ENCODE peak calls at places on chromosomes 13 and 19, in ten cellular contexts. C, O, A, S, F, D, L, H, B and K are unnamed samples.

GRCh38 chr19:42422576-42423461 is 4.4 kb downstream of the LIPE start:
- DNase-seq in C (peak), O (peak), A (no peak), S (peak), F (no peak), D (no peak), L (no peak), H (no peak), B (no peak), K (no peak)

GRCh38 chr19:408441-409005 is 424 bp downstream of the C2CD4C start:
- DNase-seq in C (no peak), O (peak), A (peak), S (peak), F (no peak), D (no peak), L (no peak), H (peak), B (no peak), K (no peak)

GRCh38 chr13:72952529-72953141 is 106.2 kb upstream of the KLF5 start:
- DNase-seq in C (no peak), O (peak), A (no peak), S (no peak), F (no peak), D (no peak), L (no peak), H (no peak), B (no peak), K (peak)

GRCh38 chr13:112267650-112268049 is 108.5 kb upstream of the SPACA7 start:
- DNase-seq in C (no peak), O (no peak), A (no peak), S (no peak), F (no peak), D (no peak), L (no peak), H (no peak), B (no peak), K (no peak)

GRCh38 chr13:109744512-109745051 is 41.8 kb downstream of the IRS2 start:
- DNase-seq in C (no peak), O (peak), A (peak), S (peak), F (no peak), D (no peak), L (no peak), H (no peak), B (no peak), K (no peak)

GRCh38 chr13:34459856-34460255 is 482.2 kb upstream of the NBEA start:
- DNase-seq in C (no peak), O (no peak), A (no peak), S (no peak), F (no peak), D (no peak), L (no peak), H (no peak), B (no peak), K (no peak)

GRCh38 chr13:31545616-31546015 is 193.7 kb upstream of the RXFP2 start:
- DNase-seq in C (no peak), O (no peak), A (no peak), S (no peak), F (no peak), D (peak), L (no peak), H (no peak), B (no peak), K (no peak)

GRCh38 chr13:75145926-75146325 is 336.0 kb downstream of the TBC1D4 start:
- DNase-seq in C (no peak), O (no peak), A (no peak), S (no peak), F (no peak), D (peak), L (no peak), H (no peak), B (no peak), K (no peak)

GRCh38 chr19:49894879-49895565 is 1.7 kb downstream of the IL4I1 start:
- DNase-seq in C (no peak), O (no peak), A (no peak), S (no peak), F (no peak), D (no peak), L (no peak), H (no peak), B (no peak), K (no peak)

GRCh38 chr19:58560007-58560887 is 1.8 kb upstream of the UBE2M start:
- DNase-seq in C (no peak), O (no peak), A (no peak), S (no peak), F (no peak), D (no peak), L (no peak), H (no peak), B (no peak), K (no peak)

GRCh38 chr13:73754727-73755292 is 379.4 kb downstream of the KLF12 start:
- DNase-seq in C (no peak), O (no peak), A (no peak), S (peak), F (no peak), D (peak), L (peak), H (no peak), B (no peak), K (peak)

GRCh38 chr13:48155850-48156249 is 60.9 kb upstream of the MED4 start:
- DNase-seq in C (peak), O (no peak), A (no peak), S (no peak), F (no peak), D (peak), L (peak), H (no peak), B (no peak), K (peak)

GRCh38 chr13:113364933-113365371 is 1.0 kb upstream of the GRTP1 start:
- DNase-seq in C (no peak), O (no peak), A (no peak), S (peak), F (no peak), D (no peak), L (no peak), H (no peak), B (no peak), K (no peak)

GRCh38 chr19:10074153-10074552 is 12.0 kb upstream of the SHFL start:
- DNase-seq in C (peak), O (no peak), A (no peak), S (no peak), F (no peak), D (no peak), L (no peak), H (no peak), B (no peak), K (no peak)

GRCh38 chr19:29543381-29543780 is 17.6 kb downstream of the VSTM2B start:
- DNase-seq in C (no peak), O (no peak), A (no peak), S (no peak), F (no peak), D (no peak), L (no peak), H (peak), B (no peak), K (no peak)

GRCh38 chr13:74886496-74886895 is 595.5 kb downstream of the TBC1D4 start:
- DNase-seq in C (no peak), O (no peak), A (no peak), S (no peak), F (no peak), D (peak), L (no peak), H (no peak), B (no peak), K (no peak)

GRCh38 chr13:112444001-112444311 is 67.8 kb downstream of the SPACA7 start:
- DNase-seq in C (no peak), O (peak), A (peak), S (peak), F (peak), D (peak), L (no peak), H (no peak), B (no peak), K (no peak)

GRCh38 chr13:75416327-75417005 is 65.5 kb downstream of the TBC1D4 start:
- DNase-seq in C (no peak), O (peak), A (no peak), S (no peak), F (no peak), D (no peak), L (no peak), H (no peak), B (no peak), K (no peak)

GRCh38 chr13:42860485-42860884 is 79.1 kb downstream of the FAM216B start:
- DNase-seq in C (no peak), O (no peak), A (no peak), S (no peak), F (no peak), D (no peak), L (no peak), H (no peak), B (no peak), K (no peak)

GRCh38 chr13:50322006-50322405 is 306.8 kb downstream of the KCNRG start:
- DNase-seq in C (no peak), O (no peak), A (no peak), S (no peak), F (no peak), D (no peak), L (no peak), H (no peak), B (no peak), K (no peak)

GRCh38 chr13:20174656-20175405 is 14.0 kb upstream of the GJA3 start:
- DNase-seq in C (peak), O (peak), A (peak), S (peak), F (peak), D (peak), L (peak), H (peak), B (peak), K (no peak)

GRCh38 chr19:58473775-58474174 is 2.4 kb upstream of the ZNF446 start:
- DNase-seq in C (no peak), O (no peak), A (no peak), S (no peak), F (no peak), D (no peak), L (no peak), H (no peak), B (no peak), K (no peak)

GRCh38 chr13:60012503-60012902 is 151.2 kb downstream of the DIAPH3 start:
- DNase-seq in C (no peak), O (no peak), A (no peak), S (no peak), F (peak), D (no peak), L (no peak), H (peak), B (no peak), K (peak)

GRCh38 chr13:112102243-112102642 is 35.3 kb downstream of the SOX1 start:
- DNase-seq in C (no peak), O (no peak), A (no peak), S (no peak), F (no peak), D (no peak), L (no peak), H (no peak), B (no peak), K (no peak)

GRCh38 chr13:108020027-108020426 is 195.3 kb downstream of the LIG4 start:
- DNase-seq in C (no peak), O (no peak), A (no peak), S (no peak), F (peak), D (no peak), L (no peak), H (no peak), B (no peak), K (no peak)

GRCh38 chr19:13689050-13689449 is 75.3 kb upstream of the MRI1 start:
- DNase-seq in C (no peak), O (peak), A (no peak), S (no peak), F (no peak), D (peak), L (no peak), H (no peak), B (no peak), K (no peak)

DNA sequence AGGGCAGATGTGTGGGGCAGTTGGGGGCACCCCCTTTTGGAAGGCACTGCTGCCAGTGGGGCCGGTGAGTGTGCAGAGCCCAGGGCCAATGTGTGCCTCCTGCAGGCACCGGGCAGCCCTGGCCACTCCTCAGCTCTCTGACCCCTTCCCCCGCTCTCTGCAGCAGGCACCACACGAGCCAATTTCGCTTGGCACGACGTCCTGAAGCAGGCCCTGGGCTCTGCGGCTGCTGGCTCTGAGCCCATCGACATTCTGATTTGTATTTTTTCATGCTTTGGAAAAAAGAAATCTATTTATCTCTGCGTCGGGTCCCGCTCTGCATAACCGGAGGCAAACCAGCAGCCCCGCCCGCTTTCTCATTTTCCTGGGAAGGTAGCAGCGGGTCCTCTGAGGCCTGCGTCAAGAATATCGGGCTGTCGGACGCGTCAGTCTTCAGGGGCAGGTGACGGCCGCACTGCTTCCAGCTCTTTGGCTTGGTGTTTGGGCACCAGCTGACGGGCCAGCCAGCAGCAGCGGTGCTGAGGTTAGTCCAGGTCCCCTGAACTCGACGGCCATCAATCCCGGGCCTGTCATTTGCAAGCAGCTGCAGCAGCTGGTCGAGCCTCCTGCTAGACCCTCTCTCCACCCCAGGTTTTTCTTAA is 134.3 kb downstream of the KDM4B start:
- DNase-seq in C (no peak), O (no peak), A (peak), S (peak), F (peak), D (peak), L (no peak), H (no peak), B (no peak), K (no peak)
- H3K4me3 ChIP-seq in C (no peak), O (no peak), A (no peak), S (no peak), F (peak), D (no peak), L (no peak), H (no peak), B (no peak), K (no peak)

GRCh38 chr19:48120505-48120904 is 9.9 kb upstream of the PLA2G4C start:
- DNase-seq in C (no peak), O (no peak), A (no peak), S (no peak), F (no peak), D (no peak), L (no peak), H (no peak), B (no peak), K (no peak)

GRCh38 chr19:48121066-48121465 is 10.4 kb upstream of the PLA2G4C start:
- DNase-seq in C (no peak), O (no peak), A (no peak), S (no peak), F (no peak), D (no peak), L (no peak), H (no peak), B (no peak), K (no peak)

GRCh38 chr19:48121909-48122371 is 11.3 kb upstream of the PLA2G4C start:
- DNase-seq in C (no peak), O (no peak), A (no peak), S (peak), F (no peak), D (no peak), L (no peak), H (no peak), B (no peak), K (no peak)

GRCh38 chr19:48113190-48113917 is 2.7 kb upstream of the PLA2G4C start:
- DNase-seq in C (no peak), O (no peak), A (no peak), S (no peak), F (no peak), D (no peak), L (no peak), H (no peak), B (no peak), K (no peak)

GRCh38 chr19:48117515-48118330 is 7.1 kb upstream of the PLA2G4C start:
- DNase-seq in C (no peak), O (peak), A (no peak), S (no peak), F (no peak), D (no peak), L (no peak), H (no peak), B (no peak), K (no peak)
- TF ChIP-seq CTCF in C (no peak), O (peak), A (no peak), S (no peak), F (no peak), D (no peak), L (no peak), H (no peak), B (no peak), K (no peak)

GRCh38 chr19:15297416-15298224 is 34.7 kb downstream of the BRD4 start:
- DNase-seq in C (peak), O (no peak), A (no peak), S (no peak), F (no peak), D (peak), L (no peak), H (no peak), B (no peak), K (no peak)

GRCh38 chr19:15293751-15294505 is 38.4 kb downstream of the BRD4 start:
- DNase-seq in C (no peak), O (no peak), A (no peak), S (no peak), F (no peak), D (peak), L (no peak), H (no peak), B (no peak), K (no peak)

GRCh38 chr19:15294591-15294990 is 37.7 kb downstream of the BRD4 start:
- DNase-seq in C (no peak), O (no peak), A (no peak), S (no peak), F (no peak), D (peak), L (no peak), H (no peak), B (no peak), K (no peak)

GRCh38 chr19:15296841-15297415 is 35.4 kb downstream of the BRD4 start:
- DNase-seq in C (peak), O (no peak), A (no peak), S (no peak), F (no peak), D (peak), L (no peak), H (no peak), B (no peak), K (no peak)

DNA sequence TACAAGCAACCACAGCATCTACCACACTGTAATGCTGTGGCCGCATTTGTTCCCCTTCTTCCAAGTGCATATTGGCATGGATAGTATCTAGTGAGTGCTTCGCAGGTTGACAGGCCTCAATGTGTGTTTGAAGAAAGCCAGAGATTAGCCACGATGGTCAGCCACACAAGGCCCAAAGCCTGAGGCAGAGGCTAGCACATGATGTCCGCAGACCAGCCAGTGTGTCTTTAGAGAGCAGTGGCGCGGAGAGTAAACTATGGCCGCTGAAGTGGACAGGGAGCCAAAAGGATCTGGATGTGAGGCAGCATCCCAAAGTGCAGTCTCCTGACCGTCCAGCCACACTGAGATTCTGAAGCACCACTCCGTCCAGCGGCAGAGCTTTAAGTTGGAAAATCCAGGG is 36.0 kb downstream of the BRD4 start:
- DNase-seq in C (no peak), O (no peak), A (no peak), S (no peak), F (no peak), D (no peak), L (no peak), H (no peak), B (no peak), K (no peak)
- H3K4me3 ChIP-seq in C (no peak), O (no peak), A (no peak), S (no peak), F (no peak), D (no peak), L (no peak), H (no peak), B (no peak), K (no peak)

GRCh38 chr13:79018166-79018565 is 359.2 kb upstream of the OBI1 start:
- DNase-seq in C (no peak), O (no peak), A (no peak), S (no peak), F (no peak), D (no peak), L (no peak), H (no peak), B (no peak), K (no peak)
- TF ChIP-seq CTCF in C (no peak), O (no peak), A (no peak), S (no peak), F (no peak), D (no peak), L (peak), H (no peak), B (no peak), K (no peak)

GRCh38 chr19:52524086-52524485 is 3.4 kb upstream of the ZNF808 start:
- DNase-seq in C (no peak), O (no peak), A (no peak), S (no peak), F (no peak), D (no peak), L (no peak), H (no peak), B (no peak), K (no peak)
- H3K4me3 ChIP-seq in C (no peak), O (no peak), A (no peak), S (no peak), F (no peak), D (no peak), L (no peak), H (no peak), B (no peak), K (no peak)

DNA sequence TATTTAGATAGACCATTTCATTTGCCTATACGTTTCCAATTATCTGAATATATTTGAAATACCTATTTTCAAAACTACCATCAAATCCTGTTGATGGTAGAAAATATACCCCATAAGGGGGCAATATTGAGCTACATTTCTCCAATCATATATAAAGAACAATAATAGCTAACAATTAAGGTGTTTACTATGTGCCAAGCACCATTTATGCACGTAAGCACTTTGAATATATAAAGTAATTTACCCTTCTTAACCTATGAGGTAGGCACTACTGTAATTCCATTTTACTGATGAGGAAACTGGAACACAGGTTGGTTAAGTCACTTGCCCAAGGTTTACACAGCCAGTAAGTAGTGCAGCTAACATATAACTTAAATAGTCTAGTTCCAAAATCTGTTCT is 79.2 kb downstream of the UBL3 start:
- DNase-seq in C (no peak), O (no peak), A (no peak), S (no peak), F (no peak), D (peak), L (peak), H (no peak), B (no peak), K (peak)
- TF ChIP-seq CTCF in C (peak), O (peak), A (peak), S (peak), F (no peak), D (peak), L (peak), H (peak), B (peak), K (peak)

GRCh38 chr19:2014081-2014693 is 1.3 kb downstream of the BTBD2 start:
- DNase-seq in C (no peak), O (no peak), A (no peak), S (no peak), F (no peak), D (no peak), L (no peak), H (no peak), B (no peak), K (no peak)
- H3K4me3 ChIP-seq in C (no peak), O (peak), A (peak), S (no peak), F (peak), D (peak), L (peak), H (no peak), B (peak), K (peak)